ENCODE peak calls at places on chromosomes 1 and 21, in seven cellular contexts. T is adrenal gland, I is esophagus muscularis mucosa, J is tibial nerve, N is mesenchymal stem cell, G is PC-3, F is tibial artery. S is an unnamed sample.
A peak's percentile ranks its signal among the peaks of the same experiment; 100 is the strongest.

GRCh38 chr1:160416369-160416768 is 16.0 kb downstream of the VANGL2 start:
- DNase-seq in T (no peak), I (no peak), J (no peak), N (peak; percentile 48), G (peak; percentile 80), F (no peak), S (no peak)

GRCh38 chr1:217605390-217605789 is 25.5 kb downstream of the GPATCH2 start:
- DNase-seq in T (no peak), I (no peak), J (no peak), N (no peak), G (no peak), F (no peak), S (no peak)

GRCh38 chr1:227214170-227214569 is 104.1 kb downstream of the CDC42BPA start:
- DNase-seq in T (no peak), I (no peak), J (no peak), N (no peak), G (no peak), F (no peak), S (no peak)

GRCh38 chr1:202656057-202656456 is 54.2 kb downstream of the SYT2 start:
- DNase-seq in T (no peak), I (no peak), J (no peak), N (peak; percentile 11), G (no peak), F (no peak), S (no peak)

GRCh38 chr1:6166221-6166620 is 13.9 kb downstream of the CHD5 start:
- DNase-seq in T (no peak), I (no peak), J (no peak), N (no peak), G (no peak), F (no peak), S (no peak)

GRCh38 chr1:172168597-172168872 is 251.9 kb upstream of the C1orf105 start:
- DNase-seq in T (no peak), I (no peak), J (no peak), N (no peak), G (no peak), F (no peak), S (no peak)

GRCh38 chr21:36065497-36066036 is 4.3 kb upstream of the CBR1 start:
- DNase-seq in T (peak; percentile 19), I (no peak), J (no peak), N (peak; percentile 58), G (peak; percentile 69), F (no peak), S (no peak)

GRCh38 chr1:94395748-94396309 is 22.4 kb upstream of the ABCD3 start:
- DNase-seq in T (no peak), I (peak; percentile 31), J (no peak), N (no peak), G (no peak), F (no peak), S (no peak)

GRCh38 chr1:56686171-56686570 is 41.1 kb downstream of the PRKAA2 start:
- DNase-seq in T (no peak), I (no peak), J (no peak), N (peak; percentile 33), G (peak; percentile 39), F (no peak), S (no peak)

GRCh38 chr1:236751385-236751784 is 43.7 kb upstream of the MTR start:
- DNase-seq in T (peak; percentile 8), I (no peak), J (no peak), N (no peak), G (no peak), F (no peak), S (no peak)

GRCh38 chr1:58814251-58815068 is 30.6 kb upstream of the JUN start:
- DNase-seq in T (peak; percentile 65), I (no peak), J (peak; percentile 41), N (peak; percentile 72), G (peak; percentile 76), F (peak; percentile 77), S (peak; percentile 54)

GRCh38 chr1:86788300-86789206 is 84.2 kb downstream of the SH3GLB1 start:
- DNase-seq in T (peak; percentile 69), I (no peak), J (peak; percentile 45), N (peak; percentile 92), G (peak; percentile 79), F (peak; percentile 75), S (no peak)

GRCh38 chr1:200483491-200484143 is 73.8 kb upstream of the ZNF281 start:
- DNase-seq in T (peak; percentile 67), I (no peak), J (peak; percentile 12), N (peak; percentile 93), G (peak; percentile 100), F (no peak), S (no peak)

GRCh38 chr1:48049823-48050539 is 52.8 kb upstream of the TRABD2B start:
- DNase-seq in T (no peak), I (no peak), J (no peak), N (no peak), G (no peak), F (no peak), S (no peak)
- H3K27ac ChIP-seq in T (peak overlapping the region; percentile 8), I (no peak overlapping the region), J (no peak overlapping the region), N (no peak overlapping the region), G (no peak overlapping the region), F (peak overlapping the region; percentile 60), S (no peak overlapping the region)

DNA sequence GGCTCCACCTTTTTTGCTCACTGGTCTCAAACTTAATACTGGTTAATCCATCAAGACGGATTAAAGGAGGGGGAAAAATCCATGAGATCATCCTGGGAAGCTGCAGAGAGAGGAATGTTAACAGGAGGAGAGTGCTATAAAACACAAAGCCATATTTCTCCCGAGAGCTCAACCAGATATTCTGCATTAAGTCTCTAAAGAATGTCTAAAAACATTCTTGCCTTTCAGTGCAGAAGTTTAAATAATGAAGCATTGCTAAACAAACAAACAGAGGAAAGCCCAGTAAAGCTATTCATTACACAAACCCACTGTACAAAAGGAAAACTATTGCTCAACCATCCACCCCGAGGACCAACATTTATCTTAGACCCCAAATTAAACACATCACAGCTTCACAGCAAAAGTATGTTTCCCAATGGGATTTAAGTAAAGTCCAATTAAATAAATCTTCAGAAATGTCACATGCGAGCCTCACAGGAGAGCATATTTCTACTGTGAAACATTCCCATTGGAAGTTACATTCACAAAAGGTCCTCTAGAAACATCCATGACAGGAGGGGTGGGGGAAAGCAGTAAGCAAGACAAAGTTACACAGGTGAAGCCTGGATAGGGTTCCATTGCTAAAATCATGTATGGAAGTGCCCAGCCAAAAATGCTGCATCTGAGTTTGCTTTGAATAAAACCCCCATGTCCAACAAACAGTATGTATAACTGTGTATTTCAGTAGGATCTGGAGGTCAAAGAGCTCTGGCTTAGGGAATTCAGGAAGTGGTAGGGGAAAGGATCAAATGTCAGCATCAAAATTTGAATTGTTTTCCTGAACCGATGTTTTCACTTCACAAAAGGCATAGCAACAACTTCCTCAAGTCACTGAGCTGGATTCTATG is 23.3 kb downstream of the DUSP10 start:
- DNase-seq in T (no peak), I (no peak), J (no peak), N (peak; percentile 85), G (peak; percentile 81), F (no peak), S (no peak)
- H3K27ac ChIP-seq in T (peak overlapping the region; percentile 13), I (peak overlapping the region; percentile 71), J (no peak overlapping the region), N (peak overlapping the region; percentile 92), G (peak overlapping the region; percentile 38), F (no peak overlapping the region), S (no peak overlapping the region)

GRCh38 chr1:204577794-204578478 is 61.7 kb downstream of the MDM4 start:
- DNase-seq in T (no peak), I (no peak), J (no peak), N (no peak), G (no peak), F (peak; percentile 35), S (no peak)

GRCh38 chr1:204580862-204581261 is 64.7 kb downstream of the MDM4 start:
- DNase-seq in T (no peak), I (no peak), J (no peak), N (no peak), G (no peak), F (no peak), S (no peak)

GRCh38 chr1:204576422-204576821 is 60.2 kb downstream of the MDM4 start:
- DNase-seq in T (no peak), I (no peak), J (no peak), N (no peak), G (no peak), F (peak; percentile 27), S (no peak)

GRCh38 chr1:204579681-204580080 is 63.5 kb downstream of the MDM4 start:
- DNase-seq in T (no peak), I (no peak), J (no peak), N (no peak), G (no peak), F (no peak), S (no peak)

DNA sequence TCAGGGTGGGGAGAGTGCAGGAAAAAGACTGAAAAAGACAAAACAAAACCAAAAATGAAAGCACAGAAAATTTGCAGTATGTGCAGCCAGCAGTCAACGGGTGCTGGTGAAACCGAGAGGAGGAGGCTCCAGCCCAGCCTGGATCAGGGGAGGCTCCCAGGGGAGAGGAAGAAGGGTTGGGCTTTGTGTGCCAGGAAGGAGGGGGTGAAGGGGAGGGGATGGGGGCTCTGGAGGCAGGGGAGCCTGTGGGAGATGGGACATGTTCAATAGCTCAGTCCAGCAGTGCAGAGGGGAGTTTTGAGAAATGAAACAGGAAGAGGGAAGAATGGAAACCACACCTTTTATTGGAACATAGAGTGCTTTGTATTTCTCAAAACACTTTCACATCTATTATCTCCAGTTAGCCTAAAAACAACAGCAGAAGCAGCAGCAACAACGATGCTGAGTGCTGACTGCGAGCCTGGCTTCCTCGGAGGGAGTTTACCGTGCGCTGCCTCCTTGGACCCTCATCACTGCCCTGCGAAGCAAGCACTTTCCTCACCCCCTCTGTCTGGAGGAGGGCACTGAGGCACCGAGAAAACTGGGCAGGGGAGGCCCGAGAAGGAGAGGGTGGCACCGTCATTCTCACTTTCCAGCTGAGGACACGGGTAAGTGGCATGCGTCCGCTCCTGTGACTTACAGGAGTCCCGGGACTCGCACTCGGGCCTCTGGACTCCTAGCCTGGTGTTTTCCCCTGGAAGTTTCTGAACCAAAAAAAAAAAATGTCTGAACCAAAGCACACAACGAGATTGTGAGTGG is 62.9 kb downstream of the MDM4 start:
- DNase-seq in T (peak; percentile 8), I (no peak), J (peak; percentile 19), N (peak; percentile 18), G (no peak), F (peak; percentile 62), S (peak; percentile 33)
- H3K27ac ChIP-seq in T (peak overlapping the region; percentile 11), I (peak overlapping the region; percentile 1), J (peak overlapping the region; percentile 80), N (no peak overlapping the region), G (no peak overlapping the region), F (no peak overlapping the region), S (peak overlapping the region; percentile 38)

GRCh38 chr1:225610539-225610938 is 42.4 kb downstream of the ENAH start:
- DNase-seq in T (no peak), I (no peak), J (no peak), N (no peak), G (no peak), F (no peak), S (no peak)
- H3K27ac ChIP-seq in T (no peak overlapping the region), I (no peak overlapping the region), J (no peak overlapping the region), N (no peak overlapping the region), G (no peak overlapping the region), F (peak overlapping the region; percentile 60), S (no peak overlapping the region)

DNA sequence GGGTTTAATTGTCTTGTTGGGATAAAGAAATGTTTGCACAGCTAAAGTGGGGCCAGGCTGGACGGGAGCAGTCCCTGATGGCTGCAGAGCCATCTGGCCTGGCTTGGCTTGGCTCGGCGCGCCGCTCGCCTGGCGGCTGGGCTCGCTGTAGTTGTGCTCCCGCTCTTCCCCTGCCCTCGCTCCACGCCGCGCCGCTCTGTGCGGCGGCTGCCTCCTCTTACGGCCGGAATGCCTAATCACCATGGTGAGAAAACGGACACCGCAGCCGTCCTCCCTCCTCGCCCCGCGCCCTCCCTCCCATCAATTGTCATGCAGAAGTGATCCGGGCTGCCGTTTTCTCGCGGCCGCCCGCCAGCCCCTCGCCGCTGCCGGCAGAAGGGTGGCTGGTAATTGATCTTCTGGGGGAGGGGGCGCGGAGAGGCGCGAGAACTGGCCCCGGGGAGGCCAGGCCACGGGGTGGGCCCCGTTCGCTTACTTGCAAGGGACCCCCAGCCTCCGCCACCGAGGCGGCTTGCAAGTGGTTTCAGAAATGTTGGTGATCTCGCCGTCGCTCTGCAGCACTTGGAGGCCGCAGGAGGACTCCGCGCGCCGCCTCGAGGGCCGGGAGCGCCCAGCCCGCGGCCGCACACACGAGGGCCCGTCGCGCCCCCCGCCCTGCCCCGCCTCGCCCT is 12.4 kb downstream of the RNF220 start:
- DNase-seq in T (no peak), I (no peak), J (no peak), N (peak; percentile 22), G (no peak), F (no peak), S (no peak)
- H3K27ac ChIP-seq in T (no peak overlapping the region), I (no peak overlapping the region), J (no peak overlapping the region), N (no peak overlapping the region), G (no peak overlapping the region), F (no peak overlapping the region), S (no peak overlapping the region)